ENCODE peak calls at places on chromosome 20, in six cellular contexts. One of them, this sample, is unnamed.

GRCh38 chr20:61942526-61942925 is 123.2 kb downstream of the TAF4 start:
- DNase-seq in NCI-H345: no peak
- DNase-seq in AML-193: no peak
- DNase-seq in frontal cortex: no peak
- DNase-seq in body of pancreas: no peak
- DNase-seq in activated naive CD8-positive, alpha-beta T cell treated with anti-CD3 and anti-CD28 coated beads, Interleukin-2, amount 50 U/mL, for 24 hours: no peak
- DNase-seq in this sample: no peak

GRCh38 chr20:52975024-52975732 is 3.0 kb downstream of the TSHZ2 start:
- DNase-seq in NCI-H345: no peak
- DNase-seq in AML-193: no peak
- DNase-seq in frontal cortex: no peak
- DNase-seq in body of pancreas: no peak
- DNase-seq in activated naive CD8-positive, alpha-beta T cell treated with anti-CD3 and anti-CD28 coated beads, Interleukin-2, amount 50 U/mL, for 24 hours: no peak
- DNase-seq in this sample: no peak

GRCh38 chr20:37347891-37348642 is 2.1 kb downstream of the SRC start:
- DNase-seq in NCI-H345: no peak
- DNase-seq in AML-193: no peak
- DNase-seq in frontal cortex: no peak
- DNase-seq in body of pancreas: no peak
- DNase-seq in activated naive CD8-positive, alpha-beta T cell treated with anti-CD3 and anti-CD28 coated beads, Interleukin-2, amount 50 U/mL, for 24 hours: no peak
- DNase-seq in this sample: peak

GRCh38 chr20:40741507-40742106 is 52.6 kb upstream of the MAFB start:
- DNase-seq in NCI-H345: peak
- DNase-seq in AML-193: peak
- DNase-seq in frontal cortex: no peak
- DNase-seq in body of pancreas: peak
- DNase-seq in activated naive CD8-positive, alpha-beta T cell treated with anti-CD3 and anti-CD28 coated beads, Interleukin-2, amount 50 U/mL, for 24 hours: peak
- DNase-seq in this sample: peak

GRCh38 chr20:38804682-38805501 is 605 bp upstream of the PPP1R16B start:
- DNase-seq in NCI-H345: no peak
- DNase-seq in AML-193: peak
- DNase-seq in frontal cortex: no peak
- DNase-seq in body of pancreas: peak
- DNase-seq in activated naive CD8-positive, alpha-beta T cell treated with anti-CD3 and anti-CD28 coated beads, Interleukin-2, amount 50 U/mL, for 24 hours: peak
- DNase-seq in this sample: peak

GRCh38 chr20:59007758-59008511 is 881 bp upstream of the CTSZ start:
- DNase-seq in NCI-H345: no peak
- DNase-seq in AML-193: peak
- DNase-seq in frontal cortex: no peak
- DNase-seq in body of pancreas: peak
- DNase-seq in activated naive CD8-positive, alpha-beta T cell treated with anti-CD3 and anti-CD28 coated beads, Interleukin-2, amount 50 U/mL, for 24 hours: peak
- DNase-seq in this sample: no peak

GRCh38 chr20:37922016-37922415 is 19.1 kb downstream of the VSTM2L start:
- DNase-seq in NCI-H345: no peak
- DNase-seq in AML-193: no peak
- DNase-seq in frontal cortex: no peak
- DNase-seq in body of pancreas: no peak
- DNase-seq in activated naive CD8-positive, alpha-beta T cell treated with anti-CD3 and anti-CD28 coated beads, Interleukin-2, amount 50 U/mL, for 24 hours: peak
- DNase-seq in this sample: peak

GRCh38 chr20:39660251-39660650 is 698.1 kb downstream of the DHX35 start:
- DNase-seq in NCI-H345: no peak
- DNase-seq in AML-193: no peak
- DNase-seq in frontal cortex: no peak
- DNase-seq in body of pancreas: no peak
- DNase-seq in activated naive CD8-positive, alpha-beta T cell treated with anti-CD3 and anti-CD28 coated beads, Interleukin-2, amount 50 U/mL, for 24 hours: no peak
- DNase-seq in this sample: no peak

GRCh38 chr20:18916886-18917785 is 103.6 kb downstream of the SCP2D1 start:
- DNase-seq in NCI-H345: no peak
- DNase-seq in AML-193: no peak
- DNase-seq in frontal cortex: no peak
- DNase-seq in body of pancreas: no peak
- DNase-seq in activated naive CD8-positive, alpha-beta T cell treated with anti-CD3 and anti-CD28 coated beads, Interleukin-2, amount 50 U/mL, for 24 hours: no peak
- DNase-seq in this sample: no peak

GRCh38 chr20:34401741-34402455 is 38.8 kb downstream of the ITCH start:
- DNase-seq in NCI-H345: no peak
- DNase-seq in AML-193: no peak
- DNase-seq in frontal cortex: no peak
- DNase-seq in body of pancreas: no peak
- DNase-seq in activated naive CD8-positive, alpha-beta T cell treated with anti-CD3 and anti-CD28 coated beads, Interleukin-2, amount 50 U/mL, for 24 hours: no peak
- DNase-seq in this sample: peak

GRCh38 chr20:4795394-4795793 is 73.7 kb downstream of the PRND start:
- DNase-seq in NCI-H345: no peak
- DNase-seq in AML-193: no peak
- DNase-seq in frontal cortex: no peak
- DNase-seq in body of pancreas: peak
- DNase-seq in activated naive CD8-positive, alpha-beta T cell treated with anti-CD3 and anti-CD28 coated beads, Interleukin-2, amount 50 U/mL, for 24 hours: peak
- DNase-seq in this sample: peak

GRCh38 chr20:32204485-32205115 is 2.9 kb downstream of the PLAGL2 start:
- DNase-seq in NCI-H345: no peak
- DNase-seq in AML-193: no peak
- DNase-seq in frontal cortex: no peak
- DNase-seq in body of pancreas: no peak
- DNase-seq in activated naive CD8-positive, alpha-beta T cell treated with anti-CD3 and anti-CD28 coated beads, Interleukin-2, amount 50 U/mL, for 24 hours: no peak
- DNase-seq in this sample: no peak

GRCh38 chr20:49207071-49207470 is 12.1 kb upstream of the DDX27 start:
- DNase-seq in NCI-H345: no peak
- DNase-seq in AML-193: peak
- DNase-seq in frontal cortex: no peak
- DNase-seq in body of pancreas: no peak
- DNase-seq in activated naive CD8-positive, alpha-beta T cell treated with anti-CD3 and anti-CD28 coated beads, Interleukin-2, amount 50 U/mL, for 24 hours: no peak
- DNase-seq in this sample: peak

GRCh38 chr20:58058421-58059140 is 169.9 kb downstream of the ANKRD60 start:
- DNase-seq in NCI-H345: no peak
- DNase-seq in AML-193: no peak
- DNase-seq in frontal cortex: no peak
- DNase-seq in body of pancreas: no peak
- DNase-seq in activated naive CD8-positive, alpha-beta T cell treated with anti-CD3 and anti-CD28 coated beads, Interleukin-2, amount 50 U/mL, for 24 hours: no peak
- DNase-seq in this sample: no peak

GRCh38 chr20:13857304-13857703 is 72.5 kb downstream of the NDUFAF5 start:
- DNase-seq in NCI-H345: peak
- DNase-seq in AML-193: no peak
- DNase-seq in frontal cortex: no peak
- DNase-seq in body of pancreas: no peak
- DNase-seq in activated naive CD8-positive, alpha-beta T cell treated with anti-CD3 and anti-CD28 coated beads, Interleukin-2, amount 50 U/mL, for 24 hours: no peak
- DNase-seq in this sample: no peak

GRCh38 chr20:36784900-36785299 is 11.3 kb upstream of the DSN1 start:
- DNase-seq in NCI-H345: no peak
- DNase-seq in AML-193: no peak
- DNase-seq in frontal cortex: no peak
- DNase-seq in body of pancreas: no peak
- DNase-seq in activated naive CD8-positive, alpha-beta T cell treated with anti-CD3 and anti-CD28 coated beads, Interleukin-2, amount 50 U/mL, for 24 hours: no peak
- DNase-seq in this sample: no peak

GRCh38 chr20:44955270-44955669 is 4.9 kb downstream of the TOMM34 start:
- DNase-seq in NCI-H345: no peak
- DNase-seq in AML-193: no peak
- DNase-seq in frontal cortex: no peak
- DNase-seq in body of pancreas: no peak
- DNase-seq in activated naive CD8-positive, alpha-beta T cell treated with anti-CD3 and anti-CD28 coated beads, Interleukin-2, amount 50 U/mL, for 24 hours: no peak
- DNase-seq in this sample: no peak

GRCh38 chr20:20780127-20780822 is 67.8 kb upstream of the RALGAPA2 start:
- DNase-seq in NCI-H345: no peak
- DNase-seq in AML-193: peak
- DNase-seq in frontal cortex: no peak
- DNase-seq in body of pancreas: peak
- DNase-seq in activated naive CD8-positive, alpha-beta T cell treated with anti-CD3 and anti-CD28 coated beads, Interleukin-2, amount 50 U/mL, for 24 hours: peak
- DNase-seq in this sample: no peak

GRCh38 chr20:31894980-31895675 is 24.7 kb downstream of the TTLL9 start:
- DNase-seq in NCI-H345: no peak
- DNase-seq in AML-193: peak
- DNase-seq in frontal cortex: no peak
- DNase-seq in body of pancreas: peak
- DNase-seq in activated naive CD8-positive, alpha-beta T cell treated with anti-CD3 and anti-CD28 coated beads, Interleukin-2, amount 50 U/mL, for 24 hours: no peak
- DNase-seq in this sample: no peak

GRCh38 chr20:7301807-7302206 is 534.3 kb downstream of the BMP2 start:
- DNase-seq in NCI-H345: no peak
- DNase-seq in AML-193: no peak
- DNase-seq in frontal cortex: no peak
- DNase-seq in body of pancreas: no peak
- DNase-seq in activated naive CD8-positive, alpha-beta T cell treated with anti-CD3 and anti-CD28 coated beads, Interleukin-2, amount 50 U/mL, for 24 hours: no peak
- DNase-seq in this sample: no peak

GRCh38 chr20:59082077-59082740 is 39.6 kb upstream of the PRELID3B start:
- DNase-seq in NCI-H345: no peak
- DNase-seq in AML-193: peak
- DNase-seq in frontal cortex: no peak
- DNase-seq in body of pancreas: no peak
- DNase-seq in activated naive CD8-positive, alpha-beta T cell treated with anti-CD3 and anti-CD28 coated beads, Interleukin-2, amount 50 U/mL, for 24 hours: no peak
- DNase-seq in this sample: no peak

GRCh38 chr20:11054266-11055025 is 380.6 kb upstream of the JAG1 start:
- DNase-seq in NCI-H345: no peak
- DNase-seq in AML-193: no peak
- DNase-seq in frontal cortex: no peak
- DNase-seq in body of pancreas: peak
- DNase-seq in activated naive CD8-positive, alpha-beta T cell treated with anti-CD3 and anti-CD28 coated beads, Interleukin-2, amount 50 U/mL, for 24 hours: no peak
- DNase-seq in this sample: no peak

GRCh38 chr20:1336699-1337387 is 7.9 kb upstream of the SDCBP2 start:
- DNase-seq in NCI-H345: no peak
- DNase-seq in AML-193: no peak
- DNase-seq in frontal cortex: no peak
- DNase-seq in body of pancreas: peak
- DNase-seq in activated naive CD8-positive, alpha-beta T cell treated with anti-CD3 and anti-CD28 coated beads, Interleukin-2, amount 50 U/mL, for 24 hours: no peak
- DNase-seq in this sample: peak

GRCh38 chr20:23086056-23086551 is at the start of gene CD93:
- DNase-seq in NCI-H345: no peak
- DNase-seq in AML-193: peak
- DNase-seq in frontal cortex: no peak
- DNase-seq in body of pancreas: peak
- DNase-seq in activated naive CD8-positive, alpha-beta T cell treated with anti-CD3 and anti-CD28 coated beads, Interleukin-2, amount 50 U/mL, for 24 hours: peak
- DNase-seq in this sample: peak

GRCh38 chr20:35674921-35675320 is 10.2 kb upstream of the CPNE1 start:
- DNase-seq in NCI-H345: no peak
- DNase-seq in AML-193: no peak
- DNase-seq in frontal cortex: no peak
- DNase-seq in body of pancreas: no peak
- DNase-seq in activated naive CD8-positive, alpha-beta T cell treated with anti-CD3 and anti-CD28 coated beads, Interleukin-2, amount 50 U/mL, for 24 hours: no peak
- DNase-seq in this sample: no peak

GRCh38 chr20:43533060-43533459 is 25.6 kb downstream of the L3MBTL1 start:
- DNase-seq in NCI-H345: no peak
- DNase-seq in AML-193: no peak
- DNase-seq in frontal cortex: no peak
- DNase-seq in body of pancreas: no peak
- DNase-seq in activated naive CD8-positive, alpha-beta T cell treated with anti-CD3 and anti-CD28 coated beads, Interleukin-2, amount 50 U/mL, for 24 hours: no peak
- DNase-seq in this sample: no peak

GRCh38 chr20:21339499-21339898 is 36.4 kb downstream of the XRN2 start:
- DNase-seq in NCI-H345: no peak
- DNase-seq in AML-193: peak
- DNase-seq in frontal cortex: no peak
- DNase-seq in body of pancreas: no peak
- DNase-seq in activated naive CD8-positive, alpha-beta T cell treated with anti-CD3 and anti-CD28 coated beads, Interleukin-2, amount 50 U/mL, for 24 hours: no peak
- DNase-seq in this sample: no peak

GRCh38 chr20:49508435-49509199 is 26.1 kb upstream of the KCNB1 start:
- DNase-seq in NCI-H345: peak
- DNase-seq in AML-193: peak
- DNase-seq in frontal cortex: peak
- DNase-seq in body of pancreas: peak
- DNase-seq in activated naive CD8-positive, alpha-beta T cell treated with anti-CD3 and anti-CD28 coated beads, Interleukin-2, amount 50 U/mL, for 24 hours: no peak
- DNase-seq in this sample: no peak